ENCODE peak calls at places on chromosomes 1 and 21, in five cellular contexts. W, F, N, V and I are unnamed samples.

GRCh38 chr1:183697814-183698590 is 44.9 kb upstream of the APOBEC4 start:
- DNase-seq in N (no peak), W (no peak), F (no peak), V (no peak), I (no peak)

GRCh38 chr1:5891736-5892135 is 100.5 kb downstream of the NPHP4 start:
- DNase-seq in V (no peak), F (no peak), N (no peak), W (peak; percentile 35), I (no peak)

GRCh38 chr1:180742663-180743062 is 110.8 kb downstream of the XPR1 start:
- DNase-seq in W (no peak), N (no peak), F (no peak), V (no peak), I (no peak)

GRCh38 chr1:230266456-230266855 is 159.7 kb downstream of the PGBD5 start:
- DNase-seq in F (no peak), N (no peak), V (no peak), W (no peak), I (no peak)

GRCh38 chr1:177181631-177182291 is 11.0 kb downstream of the BRINP2 start:
- DNase-seq in W (peak; percentile 68), N (no peak), V (peak; percentile 45), F (no peak), I (no peak)

GRCh38 chr1:203796223-203796747 is 862 bp downstream of the ZBED6 start:
- DNase-seq in V (no peak), W (no peak), F (no peak), N (no peak), I (no peak)

GRCh38 chr1:27342391-27342777 is 562 bp downstream of the SYTL1 start:
- DNase-seq in F (no peak), N (peak; percentile 63), V (no peak), W (no peak), I (no peak)

GRCh38 chr1:48552903-48553626 is 81.1 kb upstream of the SPATA6 start:
- DNase-seq in W (no peak), F (no peak), N (no peak), V (no peak), I (no peak)

GRCh38 chr1:94796269-94796668 is 23.9 kb upstream of the SLC44A3 start:
- DNase-seq in F (no peak), N (no peak), V (no peak), W (no peak), I (no peak)

GRCh38 chr1:230105754-230106625 is 39.0 kb downstream of the GALNT2 start:
- DNase-seq in F (no peak), W (peak; percentile 61), N (no peak), V (no peak), I (no peak)

GRCh38 chr1:231385118-231385748 is 36.9 kb downstream of the EGLN1 start:
- DNase-seq in N (no peak), F (no peak), V (no peak), W (no peak), I (no peak)

GRCh38 chr1:3762873-3763228 is 9.7 kb upstream of the SMIM1 start:
- DNase-seq in W (no peak), V (no peak), N (no peak), F (no peak), I (no peak)

GRCh38 chr1:246565751-246566127 is 322 bp downstream of the TFB2M start:
- DNase-seq in V (no peak), N (no peak), F (no peak), W (peak; percentile 32), I (no peak)

GRCh38 chr1:211638246-211638645 is 37.2 kb downstream of the NEK2 start:
- DNase-seq in V (no peak), W (no peak), N (no peak), F (no peak), I (no peak)

GRCh38 chr1:47554082-47554481 is 116.2 kb downstream of the FOXD2 start:
- DNase-seq in N (no peak), W (no peak), V (no peak), F (no peak), I (no peak)

GRCh38 chr1:223739366-223740057 is 27.2 kb downstream of the CAPN2 start:
- DNase-seq in W (no peak), N (no peak), V (no peak), F (no peak), I (no peak)

GRCh38 chr1:3471356-3472087 is 17.1 kb downstream of the ARHGEF16 start:
- DNase-seq in V (no peak), W (peak; percentile 87), F (no peak), N (no peak), I (no peak)

GRCh38 chr1:155049651-155050559 is 1.2 kb upstream of the ADAM15 start:
- DNase-seq in W (peak; percentile 76), F (no peak), V (no peak), N (no peak), I (no peak)

GRCh38 chr1:223496883-223497282 is 103.7 kb downstream of the CCDC185 start:
- DNase-seq in V (no peak), W (no peak), N (no peak), F (no peak), I (no peak)

GRCh38 chr1:118388341-118388740 is 203.3 kb upstream of the SPAG17 start:
- DNase-seq in N (no peak), V (no peak), W (no peak), F (no peak), I (no peak)

GRCh38 chr1:16921391-16922185 is at the start of gene CROCC:
- DNase-seq in N (peak; percentile 71), F (no peak), W (no peak), V (no peak), I (peak; percentile 15)

GRCh38 chr1:234779160-234779538 is 169.2 kb upstream of the IRF2BP2 start:
- DNase-seq in N (no peak), W (no peak), V (no peak), F (no peak), I (no peak)

GRCh38 chr1:109256085-109256484 is 6.7 kb downstream of the CELSR2 start:
- DNase-seq in F (no peak), N (no peak), V (no peak), W (no peak), I (no peak)

GRCh38 chr1:14850563-14850962 is 252.1 kb downstream of the KAZN start:
- DNase-seq in W (no peak), V (no peak), F (no peak), N (no peak), I (no peak)

GRCh38 chr21:45550552-45551210 is 8.4 kb upstream of the SLC19A1 start:
- DNase-seq in W (no peak), F (no peak), V (no peak), N (no peak), I (no peak)